ENCODE peak calls at places on chromosomes 1 and 21, in eight cellular contexts. J is GM06990; D is AG04449; G is fibroblast of lung; A is lower lobe of right lung; O is body of pancreas; C is effector memory CD4-positive, alpha-beta T cell; H is fibroblast of pulmonary artery. T is an unnamed sample.
A peak's percentile ranks its signal among the peaks of the same experiment; 100 is the strongest.

GRCh38 chr1:11354893-11355593 is 82.0 kb downstream of the UBIAD1 start:
- DNase-seq in J (no peak), D (no peak), G (no peak), A (no peak), O (no peak), C (no peak), H (no peak), T (no peak)

GRCh38 chr1:79561521-79561978 is 555.0 kb upstream of the ADGRL4 start:
- DNase-seq in J (no peak), D (no peak), G (no peak), A (no peak), O (no peak), C (no peak), H (no peak), T (no peak)

GRCh38 chr21:46254208-46254975 is 25.8 kb upstream of the LSS start:
- DNase-seq in J (peak; percentile 45), D (no peak), G (no peak), A (no peak), O (no peak), C (no peak), H (no peak), T (no peak)

GRCh38 chr1:43329995-43330751 is 7.4 kb upstream of the MPL start:
- DNase-seq in J (no peak), D (no peak), G (peak; percentile 46), A (no peak), O (no peak), C (no peak), H (peak; percentile 85), T (peak; percentile 89)

GRCh38 chr1:29828526-29829447 is 592.5 kb downstream of the PTPRU start:
- DNase-seq in J (no peak), D (no peak), G (no peak), A (no peak), O (no peak), C (no peak), H (no peak), T (no peak)

GRCh38 chr1:180482425-180483275 is 19.7 kb downstream of the ACBD6 start:
- DNase-seq in J (no peak), D (no peak), G (peak; percentile 77), A (no peak), O (no peak), C (no peak), H (peak; percentile 75), T (peak; percentile 56)

GRCh38 chr1:8691662-8692061 is 125.8 kb downstream of the RERE start:
- DNase-seq in J (no peak), D (no peak), G (no peak), A (no peak), O (no peak), C (no peak), H (no peak), T (no peak)

GRCh38 chr1:218760601-218761570 is 412.8 kb upstream of the LYPLAL1 start:
- DNase-seq in J (no peak), D (no peak), G (no peak), A (no peak), O (no peak), C (no peak), H (no peak), T (no peak)

GRCh38 chr1:162004441-162004950 is 19.2 kb downstream of the OLFML2B start:
- DNase-seq in J (no peak), D (no peak), G (no peak), A (no peak), O (no peak), C (no peak), H (no peak), T (no peak)

DNA sequence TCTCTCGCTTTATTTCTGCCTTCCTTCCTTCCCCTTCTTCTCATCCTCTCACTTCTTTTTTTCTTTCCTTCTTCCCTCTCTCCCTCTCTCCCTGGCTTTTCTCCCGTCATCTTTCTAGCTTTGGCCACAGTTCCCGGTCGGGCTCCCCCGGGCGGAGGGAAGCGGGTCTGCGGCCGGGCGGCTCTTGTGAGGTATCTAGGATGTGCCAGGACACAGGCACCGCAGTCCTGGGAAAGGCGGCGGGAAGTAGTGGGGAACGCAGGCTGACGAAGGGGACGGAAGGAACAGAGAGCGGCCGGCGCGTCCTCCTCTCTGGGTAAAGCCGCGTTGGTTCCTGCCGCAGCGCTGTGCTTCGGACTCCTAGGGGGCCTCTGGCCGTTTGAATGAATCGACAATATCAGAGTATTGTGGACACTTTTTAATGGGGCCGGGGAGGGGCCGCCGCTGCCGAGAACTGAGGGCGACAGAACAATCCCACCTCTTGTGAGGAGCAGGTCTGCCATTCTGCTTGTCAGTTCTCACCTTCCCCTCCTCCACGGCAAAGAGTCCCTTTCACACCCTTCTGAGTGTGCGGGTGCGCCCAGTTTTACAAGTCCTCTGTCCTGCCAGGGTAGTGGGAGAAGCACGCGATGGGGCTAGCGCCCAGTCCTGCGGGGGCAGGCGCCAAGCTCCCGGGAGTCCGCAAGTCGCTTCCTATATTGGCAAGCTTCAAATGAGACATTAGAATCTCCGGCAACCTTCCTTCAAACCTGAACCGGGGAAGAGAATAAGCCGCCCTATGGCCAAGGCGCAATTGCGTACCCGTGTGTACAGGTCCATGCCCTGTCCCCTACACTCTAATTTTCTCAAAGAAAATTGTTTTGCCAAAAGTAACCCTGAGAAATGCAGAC is 1.1 kb upstream of the LHX9 start:
- DNase-seq in J (no peak), D (no peak), G (peak; percentile 51), A (peak; percentile 58), O (peak; percentile 57), C (no peak), H (peak; percentile 60), T (peak; percentile 45)
- H3K4me3 ChIP-seq in J (peak overlapping the region; percentile 40), D (peak overlapping the region; percentile 80), G (peak overlapping the region; percentile 38), A (peak overlapping the region; percentile 38), O (no peak overlapping the region), C (peak overlapping the region; percentile 3), H (peak overlapping the region; percentile 46), T (peak overlapping the region; percentile 15)

GRCh38 chr1:156284112-156284511 is at the start of gene TMEM79:
- DNase-seq in J (no peak), D (no peak), G (no peak), A (no peak), O (no peak), C (no peak), H (no peak), T (no peak)

GRCh38 chr1:156285437-156285836 is 1.3 kb downstream of the TMEM79 start:
- DNase-seq in J (no peak), D (no peak), G (no peak), A (no peak), O (no peak), C (no peak), H (no peak), T (no peak)

GRCh38 chr1:156282479-156283222 is at the start of gene SMG5:
- DNase-seq in J (peak; percentile 95), D (peak; percentile 93), G (peak; percentile 99), A (peak; percentile 97), O (peak; percentile 98), C (peak; percentile 93), H (peak; percentile 100), T (peak; percentile 97)

GRCh38 chr1:156284762-156285161 is 637 bp downstream of the TMEM79 start:
- DNase-seq in J (no peak), D (no peak), G (no peak), A (no peak), O (no peak), C (no peak), H (no peak), T (no peak)

GRCh38 chr1:156286061-156286460 is 1.9 kb downstream of the TMEM79 start:
- DNase-seq in J (no peak), D (no peak), G (no peak), A (no peak), O (no peak), C (no peak), H (no peak), T (no peak)
- H3K4me3 ChIP-seq in J (no peak overlapping the region), D (no peak overlapping the region), G (no peak overlapping the region), A (no peak overlapping the region), O (no peak overlapping the region), C (no peak overlapping the region), H (no peak overlapping the region), T (no peak overlapping the region)

GRCh38 chr1:155833665-155834295 is 23.2 kb downstream of the GON4L start:
- DNase-seq in J (no peak), D (no peak), G (no peak), A (no peak), O (no peak), C (no peak), H (no peak), T (no peak)
- H3K4me3 ChIP-seq in J (no peak overlapping the region), D (no peak overlapping the region), G (no peak overlapping the region), A (no peak overlapping the region), O (no peak overlapping the region), C (no peak overlapping the region), H (no peak overlapping the region), T (no peak overlapping the region)

GRCh38 chr21:34884346-34884929 is 164.7 kb downstream of the RUNX1 start:
- DNase-seq in J (no peak), D (no peak), G (peak; percentile 37), A (no peak), O (no peak), C (no peak), H (no peak), T (no peak)

GRCh38 chr21:34885125-34885524 is 164.0 kb downstream of the RUNX1 start:
- DNase-seq in J (no peak), D (no peak), G (peak; percentile 43), A (no peak), O (no peak), C (no peak), H (no peak), T (no peak)

GRCh38 chr21:34886554-34887385 is 162.3 kb downstream of the RUNX1 start:
- DNase-seq in J (peak; percentile 59), D (no peak), G (peak; percentile 45), A (peak; percentile 69), O (peak; percentile 27), C (no peak), H (peak; percentile 42), T (no peak)

GRCh38 chr21:34887729-34888568 is 161.2 kb downstream of the RUNX1 start:
- DNase-seq in J (peak; percentile 88), D (peak; percentile 92), G (peak; percentile 94), A (peak; percentile 86), O (peak; percentile 78), C (peak; percentile 83), H (peak; percentile 94), T (peak; percentile 98)

GRCh38 chr21:34885636-34886553 is 163.2 kb downstream of the RUNX1 start:
- DNase-seq in J (no peak), D (no peak), G (peak; percentile 46), A (no peak), O (peak; percentile 23), C (no peak), H (peak; percentile 54), T (no peak)
- H3K4me3 ChIP-seq in J (peak overlapping the region; percentile 72), D (peak overlapping the region; percentile 83), G (peak overlapping the region; percentile 75), A (peak overlapping the region; percentile 70), O (no peak overlapping the region), C (peak overlapping the region; percentile 65), H (peak overlapping the region; percentile 85), T (peak overlapping the region; percentile 91)

T was measured in brain microvascular endothelial cell.